ENCODE peak calls at places on chromosomes 12 and 14, in seven cellular contexts. One of them, this sample, is unnamed.

GRCh38 chr14:68947802-68948201 is 31.3 kb downstream of the ACTN1 start:
- DNase-seq in ovary: peak; percentile 55
- DNase-seq in A549: peak; percentile 76
- DNase-seq in IMR-90: peak; percentile 42
- DNase-seq in tibial nerve: peak; percentile 66
- DNase-seq in heart left ventricle: peak; percentile 84
- DNase-seq in spleen: peak; percentile 70
- DNase-seq in this sample: no peak

GRCh38 chr14:55073856-55074255 is 22.4 kb downstream of the MAPK1IP1L start:
- DNase-seq in ovary: no peak
- DNase-seq in A549: no peak
- DNase-seq in IMR-90: peak; percentile 81
- DNase-seq in tibial nerve: no peak
- DNase-seq in heart left ventricle: no peak
- DNase-seq in spleen: no peak
- DNase-seq in this sample: no peak

GRCh38 chr14:65849096-65849495 is 436.6 kb downstream of the FUT8 start:
- DNase-seq in ovary: no peak
- DNase-seq in A549: no peak
- DNase-seq in IMR-90: no peak
- DNase-seq in tibial nerve: no peak
- DNase-seq in heart left ventricle: no peak
- DNase-seq in spleen: no peak
- DNase-seq in this sample: no peak

GRCh38 chr12:89280833-89281533 is 71.3 kb downstream of the DUSP6 start:
- DNase-seq in ovary: no peak
- DNase-seq in A549: no peak
- DNase-seq in IMR-90: peak; percentile 54
- DNase-seq in tibial nerve: no peak
- DNase-seq in heart left ventricle: peak; percentile 16
- DNase-seq in spleen: no peak
- DNase-seq in this sample: no peak

GRCh38 chr12:106179086-106179485 is 40.3 kb upstream of the NUAK1 start:
- DNase-seq in ovary: peak; percentile 73
- DNase-seq in A549: no peak
- DNase-seq in IMR-90: no peak
- DNase-seq in tibial nerve: peak; percentile 66
- DNase-seq in heart left ventricle: peak; percentile 49
- DNase-seq in spleen: no peak
- DNase-seq in this sample: no peak

GRCh38 chr14:99251721-99252120 is 20.3 kb downstream of the BCL11B start:
- DNase-seq in ovary: no peak
- DNase-seq in A549: no peak
- DNase-seq in IMR-90: no peak
- DNase-seq in tibial nerve: no peak
- DNase-seq in heart left ventricle: no peak
- DNase-seq in spleen: no peak
- DNase-seq in this sample: no peak

GRCh38 chr12:12221560-12221959 is 45.3 kb downstream of the LRP6 start:
- DNase-seq in ovary: no peak
- DNase-seq in A549: no peak
- DNase-seq in IMR-90: no peak
- DNase-seq in tibial nerve: no peak
- DNase-seq in heart left ventricle: no peak
- DNase-seq in spleen: no peak
- DNase-seq in this sample: no peak

GRCh38 chr14:99807413-99808132 is 14.4 kb downstream of the EML1 start:
- DNase-seq in ovary: no peak
- DNase-seq in A549: peak; percentile 9
- DNase-seq in IMR-90: no peak
- DNase-seq in tibial nerve: no peak
- DNase-seq in heart left ventricle: no peak
- DNase-seq in spleen: no peak
- DNase-seq in this sample: no peak

GRCh38 chr12:101697197-101697929 is at the start of gene CHPT1:
- DNase-seq in ovary: peak; percentile 58
- DNase-seq in A549: peak; percentile 58
- DNase-seq in IMR-90: peak; percentile 38
- DNase-seq in tibial nerve: peak; percentile 49
- DNase-seq in heart left ventricle: peak; percentile 79
- DNase-seq in spleen: peak; percentile 95
- DNase-seq in this sample: peak; percentile 44

GRCh38 chr12:4809013-4809448 is 88.8 kb downstream of the GALNT8 start:
- DNase-seq in ovary: no peak
- DNase-seq in A549: no peak
- DNase-seq in IMR-90: no peak
- DNase-seq in tibial nerve: no peak
- DNase-seq in heart left ventricle: no peak
- DNase-seq in spleen: no peak
- DNase-seq in this sample: no peak

GRCh38 chr14:22099942-22100763 is 426.5 kb upstream of the OR4E1 start:
- DNase-seq in ovary: peak; percentile 79
- DNase-seq in A549: peak; percentile 81
- DNase-seq in IMR-90: peak; percentile 36
- DNase-seq in tibial nerve: peak; percentile 83
- DNase-seq in heart left ventricle: peak; percentile 51
- DNase-seq in spleen: peak; percentile 69
- DNase-seq in this sample: peak; percentile 2

DNA sequence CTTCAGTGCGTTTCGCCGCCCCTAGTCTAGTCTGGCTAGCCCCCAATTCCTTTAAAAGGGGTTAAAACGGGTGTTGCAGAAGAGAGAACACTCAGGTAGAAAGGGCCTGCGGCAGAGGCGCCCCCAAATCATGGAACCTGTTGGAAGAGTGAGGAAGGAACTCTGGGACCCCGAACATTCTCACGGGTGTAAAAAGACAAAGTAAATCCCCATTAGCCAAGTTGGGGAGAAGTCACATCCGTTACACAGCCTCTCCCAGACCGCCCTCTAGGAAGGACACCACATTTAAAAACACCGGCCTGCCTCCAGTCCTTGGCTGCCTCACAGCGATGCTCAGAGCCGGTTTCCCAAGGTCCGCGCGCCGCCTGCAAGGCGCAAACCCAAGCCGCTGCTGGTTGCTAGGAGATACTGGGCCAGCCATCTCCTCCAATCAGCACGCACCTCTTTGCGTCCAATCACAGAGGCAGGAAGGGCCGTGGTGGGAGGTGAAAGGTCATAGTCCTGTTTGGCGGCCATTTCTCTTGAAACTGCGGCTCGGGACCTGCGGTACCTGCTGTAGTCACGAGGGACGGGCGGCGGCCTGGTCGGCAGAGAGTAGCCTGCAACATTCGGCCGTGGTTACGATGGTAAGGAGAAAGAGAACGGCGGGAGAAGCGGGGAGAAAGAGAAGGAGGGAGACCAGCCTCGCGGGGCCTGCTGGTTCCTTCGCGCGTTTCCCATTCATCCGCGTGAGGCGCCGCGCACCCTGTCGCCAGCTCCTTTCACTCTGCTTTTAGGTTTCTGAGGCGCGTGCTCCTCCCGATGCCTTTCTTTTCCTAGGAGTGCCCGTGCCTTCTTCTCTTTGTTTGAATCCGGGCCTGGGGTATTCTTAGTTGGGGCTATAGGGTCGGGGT is at the start of gene SNRPF:
- DNase-seq in ovary: peak; percentile 96
- DNase-seq in A549: peak; percentile 98
- DNase-seq in IMR-90: peak; percentile 97
- DNase-seq in tibial nerve: peak; percentile 98
- DNase-seq in heart left ventricle: peak; percentile 93
- DNase-seq in spleen: peak; percentile 95
- DNase-seq in this sample: peak; percentile 95
- TF ChIP-seq POLR2A in ovary: peak; percentile 36
- TF ChIP-seq POLR2A in A549: peak; percentile 74
- TF ChIP-seq POLR2A in IMR-90: peak; percentile 78
- TF ChIP-seq POLR2A in tibial nerve: peak; percentile 34
- TF ChIP-seq POLR2A in heart left ventricle: no peak
- TF ChIP-seq POLR2A in spleen: no peak
- TF ChIP-seq POLR2A in this sample: peak; percentile 59

GRCh38 chr12:132444283-132444682 is 45.7 kb upstream of the FBRSL1 start:
- DNase-seq in ovary: no peak
- DNase-seq in A549: no peak
- DNase-seq in IMR-90: no peak
- DNase-seq in tibial nerve: no peak
- DNase-seq in heart left ventricle: no peak
- DNase-seq in spleen: peak; percentile 80
- DNase-seq in this sample: no peak

GRCh38 chr12:132444957-132445883 is 44.7 kb upstream of the FBRSL1 start:
- DNase-seq in ovary: no peak
- DNase-seq in A549: no peak
- DNase-seq in IMR-90: no peak
- DNase-seq in tibial nerve: peak; percentile 17
- DNase-seq in heart left ventricle: no peak
- DNase-seq in spleen: peak; percentile 96
- DNase-seq in this sample: no peak

GRCh38 chr12:132446535-132447326 is 43.2 kb upstream of the FBRSL1 start:
- DNase-seq in ovary: no peak
- DNase-seq in A549: no peak
- DNase-seq in IMR-90: no peak
- DNase-seq in tibial nerve: no peak
- DNase-seq in heart left ventricle: no peak
- DNase-seq in spleen: no peak
- DNase-seq in this sample: no peak

GRCh38 chr12:132447327-132447720 is 42.6 kb upstream of the FBRSL1 start:
- DNase-seq in ovary: no peak
- DNase-seq in A549: no peak
- DNase-seq in IMR-90: no peak
- DNase-seq in tibial nerve: no peak
- DNase-seq in heart left ventricle: no peak
- DNase-seq in spleen: no peak
- DNase-seq in this sample: no peak

DNA sequence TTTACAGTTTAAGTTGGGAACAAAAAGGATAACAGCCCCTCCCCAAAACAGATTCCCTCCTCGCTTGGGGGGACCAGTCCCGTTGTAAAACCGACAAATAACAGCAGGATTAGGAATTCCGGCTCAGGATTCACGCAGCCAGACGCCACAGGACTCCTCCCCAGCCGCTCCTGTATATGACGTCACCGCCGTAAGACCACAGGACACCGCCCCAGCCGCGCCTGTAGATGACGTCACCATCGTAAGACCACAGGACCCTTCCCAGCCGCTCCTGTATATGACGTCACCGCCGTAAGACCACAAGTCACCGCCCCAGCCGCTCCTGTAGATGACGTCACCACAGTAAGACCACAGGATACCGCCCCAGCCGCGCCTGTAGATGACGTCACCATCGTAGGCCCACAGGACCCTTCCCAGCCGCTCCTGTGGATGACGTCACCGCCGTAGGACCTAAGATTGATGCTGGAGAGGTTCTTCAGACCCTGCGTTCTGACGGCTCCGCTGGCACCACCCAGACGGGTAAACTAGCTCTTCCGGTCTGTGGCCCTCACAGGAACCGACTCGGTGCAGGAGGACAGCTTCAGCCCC is 44.0 kb upstream of the FBRSL1 start:
- DNase-seq in ovary: peak; percentile 49
- DNase-seq in A549: peak; percentile 100
- DNase-seq in IMR-90: peak; percentile 70
- DNase-seq in tibial nerve: no peak
- DNase-seq in heart left ventricle: no peak
- DNase-seq in spleen: peak; percentile 87
- DNase-seq in this sample: peak; percentile 82
- TF ChIP-seq POLR2A in ovary: no peak
- TF ChIP-seq POLR2A in A549: no peak
- TF ChIP-seq POLR2A in IMR-90: no peak
- TF ChIP-seq POLR2A in tibial nerve: no peak
- TF ChIP-seq POLR2A in heart left ventricle: no peak
- TF ChIP-seq POLR2A in spleen: no peak
- TF ChIP-seq POLR2A in this sample: no peak

DNA sequence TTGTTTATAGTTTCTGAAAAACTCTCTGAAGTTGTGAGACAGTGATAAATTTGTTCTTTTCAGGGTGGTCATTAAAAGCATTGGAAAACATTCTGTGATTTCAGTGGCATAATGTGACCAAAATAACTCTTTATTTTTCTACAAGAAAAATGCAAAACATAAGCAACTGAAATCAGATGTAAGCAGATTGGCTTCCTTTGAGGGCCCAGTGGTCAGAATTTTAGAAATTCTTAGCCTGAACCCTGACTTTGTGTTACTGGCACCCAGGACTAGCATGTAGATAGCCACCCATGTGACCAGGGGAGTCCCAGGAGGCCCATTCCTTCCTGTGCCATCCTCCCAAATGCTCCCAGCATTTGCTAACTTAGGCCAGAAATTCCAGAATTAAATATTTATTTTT is 145.6 kb upstream of the SLC38A2 start:
- DNase-seq in ovary: no peak
- DNase-seq in A549: no peak
- DNase-seq in IMR-90: no peak
- DNase-seq in tibial nerve: peak; percentile 25
- DNase-seq in heart left ventricle: no peak
- DNase-seq in spleen: no peak
- DNase-seq in this sample: no peak
- TF ChIP-seq POLR2A in ovary: no peak
- TF ChIP-seq POLR2A in A549: no peak
- TF ChIP-seq POLR2A in IMR-90: no peak
- TF ChIP-seq POLR2A in tibial nerve: no peak
- TF ChIP-seq POLR2A in heart left ventricle: no peak
- TF ChIP-seq POLR2A in spleen: no peak
- TF ChIP-seq POLR2A in this sample: no peak

GRCh38 chr12:48119078-48119833 is at the start of gene PFKM:
- DNase-seq in ovary: peak; percentile 91
- DNase-seq in A549: peak; percentile 92
- DNase-seq in IMR-90: peak; percentile 91
- DNase-seq in tibial nerve: peak; percentile 81
- DNase-seq in heart left ventricle: peak; percentile 88
- DNase-seq in spleen: peak; percentile 82
- DNase-seq in this sample: peak; percentile 65
- TF ChIP-seq POLR2A in ovary: peak; percentile 36
- TF ChIP-seq POLR2A in A549: peak; percentile 47
- TF ChIP-seq POLR2A in IMR-90: no peak
- TF ChIP-seq POLR2A in tibial nerve: no peak
- TF ChIP-seq POLR2A in heart left ventricle: no peak
- TF ChIP-seq POLR2A in spleen: no peak
- TF ChIP-seq POLR2A in this sample: peak; percentile 23

GRCh38 chr12:64625243-64626077 is 15.2 kb downstream of the RASSF3 start:
- DNase-seq in ovary: peak; percentile 57
- DNase-seq in A549: peak; percentile 92
- DNase-seq in IMR-90: peak; percentile 94
- DNase-seq in tibial nerve: peak; percentile 23
- DNase-seq in heart left ventricle: peak; percentile 78
- DNase-seq in spleen: no peak
- DNase-seq in this sample: no peak
- TF ChIP-seq POLR2A in ovary: no peak
- TF ChIP-seq POLR2A in A549: peak; percentile 14
- TF ChIP-seq POLR2A in IMR-90: peak; percentile 62
- TF ChIP-seq POLR2A in tibial nerve: no peak
- TF ChIP-seq POLR2A in heart left ventricle: no peak
- TF ChIP-seq POLR2A in spleen: no peak
- TF ChIP-seq POLR2A in this sample: no peak

GRCh38 chr12:14774074-14774943 is 29.0 kb downstream of the WBP11 start:
- DNase-seq in ovary: peak; percentile 98
- DNase-seq in A549: peak; percentile 98
- DNase-seq in IMR-90: peak; percentile 94
- DNase-seq in tibial nerve: peak; percentile 96
- DNase-seq in heart left ventricle: peak; percentile 95
- DNase-seq in spleen: peak; percentile 95
- DNase-seq in this sample: no peak
- TF ChIP-seq POLR2A in ovary: peak; percentile 97
- TF ChIP-seq POLR2A in A549: peak; percentile 97
- TF ChIP-seq POLR2A in IMR-90: peak; percentile 95
- TF ChIP-seq POLR2A in tibial nerve: peak; percentile 99
- TF ChIP-seq POLR2A in heart left ventricle: peak; percentile 73
- TF ChIP-seq POLR2A in spleen: peak; percentile 76
- TF ChIP-seq POLR2A in this sample: no peak